ENCODE peak calls at places on chromosomes 3 and 15, in six cellular contexts. W is WERI-Rb-1, I is astrocyte, D is A673, Z is heart right ventricle, Q is fibroblast of the aortic adventitia. H is an unnamed sample.

GRCh38 chr15:31387483-31388118 is 61.0 kb downstream of the KLF13 start:
- DNase-seq in W (no peak), D (no peak), Q (no peak), Z (peak), I (peak), H (peak)

GRCh38 chr3:104353951-104354350 is 1012.8 kb upstream of the ALCAM start:
- DNase-seq in W (no peak), I (no peak), Q (no peak), Z (no peak), D (no peak), H (no peak)

GRCh38 chr3:150348500-150348899 is 59.6 kb upstream of the TSC22D2 start:
- DNase-seq in W (no peak), I (peak), Q (peak), Z (no peak), D (peak), H (no peak)

GRCh38 chr15:31235298-31236183 is 91.1 kb upstream of the KLF13 start:
- DNase-seq in D (peak), Z (peak), Q (peak), W (no peak), I (peak), H (peak)

GRCh38 chr3:172713316-172713715 is 2.4 kb upstream of the NCEH1 start:
- DNase-seq in Z (no peak), Q (peak), I (no peak), D (no peak), W (no peak), H (no peak)

GRCh38 chr15:76366714-76367113 is 30.1 kb downstream of the ISL2 start:
- DNase-seq in Q (no peak), W (no peak), D (no peak), Z (no peak), I (no peak), H (no peak)

GRCh38 chr15:99755692-99756409 is 22.6 kb upstream of the LYSMD4 start:
- DNase-seq in D (peak), Q (peak), Z (peak), W (peak), I (peak), H (no peak)

GRCh38 chr3:60250810-60251209 is 1000.4 kb downstream of the FHIT start:
- DNase-seq in Q (no peak), D (no peak), Z (no peak), I (no peak), W (no peak), H (no peak)

GRCh38 chr15:35751421-35752133 is 205.6 kb upstream of the DPH6 start:
- DNase-seq in Q (peak), Z (peak), I (peak), W (peak), D (peak), H (peak)

GRCh38 chr3:70064194-70064787 is 64.8 kb downstream of the SAMMSON start:
- DNase-seq in W (peak), I (no peak), Q (peak), D (peak), Z (peak), H (no peak)

GRCh38 chr3:98766924-98767323 is 3.8 kb downstream of the ST3GAL6 start:
- DNase-seq in Q (no peak), Z (no peak), I (no peak), W (no peak), D (no peak), H (no peak)

DNA sequence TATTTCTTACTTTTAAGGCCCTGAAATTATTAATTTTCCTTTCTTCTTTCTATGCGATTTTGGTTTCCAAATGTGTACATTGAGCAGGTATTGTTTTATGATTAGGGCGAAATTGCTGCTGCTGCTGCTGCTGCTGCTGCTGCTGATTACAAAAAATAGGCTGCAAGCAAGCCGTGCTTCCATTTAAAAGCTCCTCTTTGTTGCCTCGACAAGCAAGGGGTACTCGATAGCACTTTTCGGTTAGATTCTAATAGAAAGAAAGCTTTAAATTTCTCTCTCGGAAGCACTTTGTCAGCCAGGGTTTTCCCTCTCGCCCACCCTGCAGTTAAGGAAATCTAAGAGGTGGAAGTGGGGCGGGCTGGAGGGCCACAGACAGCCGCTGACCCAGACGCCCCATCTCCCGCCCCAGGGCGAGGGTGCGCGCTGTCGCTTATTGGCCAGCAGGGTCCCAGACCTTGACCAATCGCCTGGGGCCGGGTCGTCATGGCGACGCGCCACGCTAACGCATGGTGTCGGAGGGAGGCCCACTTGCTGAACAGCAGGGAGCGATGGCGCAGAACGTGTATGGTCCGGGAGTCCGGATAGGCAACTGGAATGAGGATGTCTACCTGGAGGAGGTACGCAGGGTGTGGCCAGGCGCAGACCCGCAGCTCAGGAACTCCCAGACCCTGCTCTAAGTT is at the start of gene CFAP161:
- DNase-seq in Z (peak), D (peak), W (peak), I (peak), Q (peak), H (peak)
- TF ChIP-seq CTCF in Z (no peak), D (no peak), W (no peak), I (no peak), Q (no peak), H (no peak)

DNA sequence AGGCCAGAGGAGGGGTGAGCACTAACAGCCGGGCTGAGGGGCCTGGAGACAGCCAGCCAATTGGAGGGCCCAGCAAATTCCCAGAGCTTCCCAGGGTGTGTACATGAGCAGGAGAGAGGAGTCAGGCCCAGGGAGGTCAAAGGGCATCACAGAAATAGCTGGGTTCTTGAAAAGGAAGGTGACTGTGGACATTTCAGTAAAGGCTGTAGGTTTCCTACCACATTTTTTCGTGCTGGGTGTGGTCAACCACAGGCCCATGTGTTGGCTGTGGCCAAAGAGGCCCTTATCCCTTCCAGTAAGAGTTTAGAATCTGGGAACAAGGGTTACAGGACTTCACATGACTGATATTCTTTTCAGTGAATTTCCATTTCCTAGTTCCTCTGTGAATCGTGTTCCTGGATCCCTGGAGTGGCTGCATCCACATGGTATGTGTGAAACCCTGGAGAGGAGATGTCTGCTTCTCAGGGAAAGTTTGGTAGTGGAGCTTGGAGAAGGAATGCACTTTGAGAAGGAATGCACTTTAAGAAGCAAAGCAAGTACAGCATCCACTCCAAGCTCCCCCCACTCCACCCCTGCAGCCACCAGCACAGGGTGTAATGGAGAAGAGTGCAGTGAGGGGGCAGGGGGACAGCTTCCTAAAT is 73.2 kb upstream of the HEG1 start:
- DNase-seq in Z (no peak), I (peak), Q (peak), W (no peak), D (peak), H (no peak)
- TF ChIP-seq CTCF in Z (no peak), I (no peak), Q (no peak), W (no peak), D (no peak), H (no peak)

DNA sequence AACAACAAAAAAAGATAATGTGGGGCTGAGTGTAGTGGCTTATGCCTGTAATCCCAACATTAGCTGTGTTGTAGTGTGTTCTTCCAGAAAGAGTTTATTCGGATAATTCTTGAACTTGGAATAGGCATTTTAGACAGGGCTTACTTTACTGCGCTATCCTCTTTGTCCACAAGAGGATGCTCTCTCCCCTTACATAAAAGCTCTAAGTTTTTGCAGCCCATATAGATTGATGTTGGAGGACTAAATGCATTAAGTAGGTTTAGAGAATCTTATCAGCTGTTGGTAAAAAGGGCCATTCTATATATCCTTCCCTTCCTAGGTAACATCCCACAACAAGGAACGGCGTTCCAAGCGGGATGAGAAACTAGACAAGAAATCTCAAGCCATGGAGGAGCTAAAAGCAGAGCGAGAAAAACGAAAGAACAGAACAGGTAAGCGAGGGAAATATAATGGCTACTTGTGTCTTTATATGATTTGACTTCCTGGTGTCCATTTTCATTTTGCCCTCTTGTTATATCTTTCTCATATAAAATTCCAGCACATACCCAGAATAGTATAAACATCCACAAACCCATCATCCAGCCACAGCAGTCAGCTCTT is 27.8 kb upstream of the ITPKA start:
- DNase-seq in D (peak), Q (peak), I (peak), W (peak), Z (no peak), H (no peak)
- TF ChIP-seq CTCF in D (peak), Q (peak), I (peak), W (peak), Z (peak), H (peak)

GRCh38 chr3:129593230-129593594 is 13.3 kb downstream of the PLXND1 start:
- DNase-seq in W (peak), I (no peak), Z (no peak), Q (no peak), D (no peak), H (no peak)
- TF ChIP-seq CTCF in W (peak), I (no peak), Z (no peak), Q (no peak), D (no peak), H (no peak)

GRCh38 chr15:59306520-59307163 is 66.0 kb downstream of the MYO1E start:
- DNase-seq in Q (peak), W (no peak), Z (no peak), D (no peak), I (peak), H (no peak)
- TF ChIP-seq CTCF in Q (no peak), W (no peak), Z (no peak), D (no peak), I (no peak), H (no peak)

GRCh38 chr3:15041950-15042349 is 23.2 kb downstream of the MRPS25 start:
- DNase-seq in Q (no peak), Z (no peak), D (no peak), I (no peak), W (no peak), H (no peak)
- TF ChIP-seq CTCF in Q (no peak), Z (no peak), D (no peak), I (no peak), W (no peak), H (no peak)

GRCh38 chr3:76024640-76025039 is 239.3 kb upstream of the ZNF717 start:
- DNase-seq in W (no peak), Q (no peak), D (peak), Z (no peak), I (peak), H (no peak)
- TF ChIP-seq CTCF in W (peak), Q (peak), D (peak), Z (peak), I (peak), H (peak)

GRCh38 chr3:20230954-20231353 is 44.9 kb upstream of the SGO1 start:
- DNase-seq in D (no peak), Q (no peak), Z (no peak), W (no peak), I (no peak), H (no peak)

GRCh38 chr3:20222274-20222673 is 36.3 kb upstream of the SGO1 start:
- DNase-seq in W (no peak), Z (no peak), I (no peak), Q (no peak), D (no peak), H (no peak)

DNA sequence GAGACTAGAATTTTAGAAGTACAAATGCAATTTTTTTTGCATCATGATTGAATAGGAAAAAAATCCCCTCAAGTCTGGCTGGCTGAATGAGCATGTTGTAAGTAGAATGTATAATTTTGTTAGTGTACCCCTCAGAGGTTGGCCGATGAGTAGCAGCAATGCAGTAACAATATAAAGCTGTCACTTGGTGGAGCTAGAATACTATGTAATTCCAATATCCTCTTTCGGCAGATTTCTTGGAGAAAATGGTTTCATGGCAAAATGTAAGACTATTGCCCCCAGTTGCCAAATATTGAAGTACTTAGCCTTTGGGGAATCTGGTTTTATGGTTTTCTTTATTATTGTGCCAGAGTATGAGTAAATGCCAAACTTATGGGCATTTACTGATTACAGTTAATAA is 39.8 kb upstream of the SGO1 start:
- DNase-seq in Z (no peak), Q (peak), D (peak), W (no peak), I (peak), H (no peak)
- TF ChIP-seq CTCF in Z (peak), Q (peak), D (peak), W (peak), I (peak), H (peak)

GRCh38 chr3:16767006-16767405 is 117.7 kb upstream of the PLCL2 start:
- DNase-seq in Z (no peak), I (no peak), W (peak), D (no peak), Q (peak), H (no peak)
- TF ChIP-seq CTCF in Z (no peak), I (no peak), W (no peak), D (no peak), Q (peak), H (no peak)

H was measured in mesothelial cell of epicardium.